ENCODE peak calls at places on chromosomes 1 and 21, in four cellular contexts. V is uterus, L is AG04449, S is esophagus squamous epithelium. A is an unnamed sample.

GRCh38 chr1:12333036-12333785 is 103.4 kb downstream of the VPS13D start:
- DNase-seq in V (no peak), L (no peak), S (no peak), A (no peak)

GRCh38 chr1:156245451-156246232 is 2.2 kb downstream of the PAQR6 start:
- DNase-seq in V (no peak), L (no peak), S (no peak), A (no peak)

GRCh38 chr1:44239337-44239960 is 26.2 kb downstream of the DMAP1 start:
- DNase-seq in V (peak), L (no peak), S (no peak), A (no peak)

GRCh38 chr21:38323721-38324591 is 67.2 kb downstream of the KCNJ15 start:
- DNase-seq in V (no peak), L (peak), S (no peak), A (no peak)

GRCh38 chr1:189220750-189221149 is 1256.9 kb downstream of the BRINP3 start:
- DNase-seq in V (no peak), L (no peak), S (no peak), A (no peak)

GRCh38 chr1:12478612-12478985 is 139.4 kb downstream of the DHRS3 start:
- DNase-seq in V (peak), L (no peak), S (no peak), A (no peak)

GRCh38 chr1:225931270-225932129 is 7.5 kb upstream of the PYCR2 start:
- DNase-seq in V (no peak), L (no peak), S (no peak), A (no peak)

GRCh38 chr1:20370628-20371200 is 80.0 kb downstream of the VWA5B1 start:
- DNase-seq in V (no peak), L (no peak), S (no peak), A (no peak)

GRCh38 chr1:201267481-201268229 is 15.7 kb upstream of the PKP1 start:
- DNase-seq in V (no peak), L (peak), S (no peak), A (no peak)

GRCh38 chr1:42533101-42533863 is 70.2 kb downstream of the CCDC30 start:
- DNase-seq in V (no peak), L (no peak), S (no peak), A (no peak)
- TF ChIP-seq CTCF in V (no peak), L (no peak), S (no peak), A (no peak)

GRCh38 chr1:85054664-85055063 is 6.4 kb upstream of the MCOLN3 start:
- DNase-seq in V (no peak), L (no peak), S (no peak), A (no peak)
- TF ChIP-seq CTCF in V (no peak), L (no peak), S (no peak), A (no peak)

GRCh38 chr1:116324411-116324810 is 48.6 kb upstream of the ATP1A1 start:
- DNase-seq in V (no peak), L (no peak), S (no peak), A (no peak)
- TF ChIP-seq CTCF in V (no peak), L (no peak), S (no peak), A (no peak)

DNA sequence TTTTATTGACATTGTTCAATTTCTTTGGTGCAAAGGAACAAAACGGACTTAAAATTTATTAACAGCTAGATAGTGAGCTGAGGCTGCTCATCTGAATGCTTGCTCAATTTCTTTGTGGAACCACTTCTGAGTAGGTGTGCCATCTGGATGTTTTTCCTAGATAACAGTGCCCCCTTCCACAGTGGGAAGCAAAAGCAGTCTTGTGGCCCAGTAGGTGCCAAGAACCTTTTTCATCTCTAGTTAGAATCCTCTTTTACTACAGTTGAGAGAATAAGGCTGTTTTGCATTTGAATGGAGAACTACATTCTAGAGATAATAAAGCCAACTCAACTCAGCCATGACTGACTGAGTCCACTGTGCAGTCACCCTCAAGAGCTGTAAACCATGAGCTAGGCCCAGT is 13.3 kb downstream of the F3 start:
- DNase-seq in V (no peak), L (no peak), S (no peak), A (no peak)
- TF ChIP-seq CTCF in V (no peak), L (no peak), S (no peak), A (no peak)

GRCh38 chr1:26758358-26758757 is 29.4 kb upstream of the PIGV start:
- DNase-seq in V (no peak), L (no peak), S (no peak), A (no peak)

GRCh38 chr1:26759531-26759930 is 28.2 kb upstream of the PIGV start:
- DNase-seq in V (no peak), L (no peak), S (no peak), A (no peak)

GRCh38 chr1:26761217-26761616 is 26.5 kb upstream of the PIGV start:
- DNase-seq in V (no peak), L (no peak), S (no peak), A (no peak)
- TF ChIP-seq CTCF in V (no peak), L (peak), S (no peak), A (no peak)

DNA sequence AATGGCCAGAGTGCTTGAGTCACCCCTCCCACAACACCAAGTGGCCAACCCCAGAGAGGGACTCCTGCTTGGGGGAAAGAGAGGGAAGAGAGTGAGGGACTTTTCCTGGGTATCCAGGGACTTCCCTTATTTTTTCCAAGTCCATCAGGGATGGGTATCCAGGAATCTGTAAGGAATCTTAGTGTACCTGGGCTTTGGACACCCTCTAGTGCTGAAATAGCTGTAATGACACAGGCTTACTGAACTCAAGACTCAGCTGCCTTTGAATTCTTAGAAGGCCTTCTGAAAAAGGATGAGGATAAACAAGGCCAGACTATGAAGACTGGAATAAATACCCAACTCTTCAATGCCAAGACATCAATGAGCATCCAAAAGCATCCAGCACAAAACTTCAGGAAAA is 12.0 kb downstream of the TSHB start:
- DNase-seq in V (no peak), L (no peak), S (no peak), A (no peak)
- TF ChIP-seq CTCF in V (no peak), L (no peak), S (peak), A (no peak)

DNA sequence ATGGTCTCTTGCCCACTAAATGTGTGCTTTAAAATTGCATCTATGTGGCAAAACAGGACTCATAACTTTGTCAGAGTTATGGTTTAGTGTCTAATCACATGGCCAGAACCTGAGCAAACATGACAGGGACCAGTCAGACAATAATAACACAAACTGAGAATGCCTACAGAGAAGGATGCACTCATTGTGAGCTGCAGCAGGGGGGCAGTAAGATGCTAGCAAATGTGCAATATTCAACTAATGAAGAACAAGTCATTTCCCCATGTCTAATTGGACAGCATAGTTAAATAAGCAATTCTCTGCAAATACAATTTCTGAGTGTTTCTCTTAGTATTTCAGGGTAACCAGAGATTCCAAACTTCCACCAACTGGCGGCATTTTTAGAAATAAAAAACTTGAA is 30.8 kb downstream of the SPAG17 start:
- DNase-seq in V (no peak), L (no peak), S (no peak), A (no peak)
- TF ChIP-seq CTCF in V (no peak), L (peak), S (peak), A (no peak)

DNA sequence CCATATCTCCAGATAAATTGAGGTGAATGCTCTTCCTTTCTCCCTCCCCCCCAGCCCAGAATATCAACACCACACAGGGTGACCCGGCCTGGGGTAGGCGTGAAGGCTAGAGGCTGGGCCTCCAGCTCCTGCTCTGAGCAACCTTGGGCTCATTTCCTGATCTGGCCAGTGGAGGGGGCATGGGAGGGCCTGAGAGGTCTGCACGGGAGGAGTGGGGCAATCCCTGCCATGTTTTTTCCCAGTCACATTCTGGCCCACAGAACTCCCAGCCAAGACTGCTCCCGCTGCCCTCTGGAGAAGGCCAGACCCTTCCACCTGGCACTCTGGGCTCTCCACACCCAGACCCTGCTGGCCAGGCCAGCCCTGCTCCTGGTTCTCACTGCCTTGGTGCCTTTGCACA is 3.9 kb downstream of the CLDN19 start:
- DNase-seq in V (no peak), L (no peak), S (no peak), A (no peak)
- TF ChIP-seq CTCF in V (no peak), L (peak), S (no peak), A (no peak)

GRCh38 chr21:35368326-35368725 is 319.2 kb upstream of the RUNX1 start:
- DNase-seq in V (no peak), L (no peak), S (no peak), A (no peak)
- TF ChIP-seq CTCF in V (no peak), L (no peak), S (no peak), A (no peak)

DNA sequence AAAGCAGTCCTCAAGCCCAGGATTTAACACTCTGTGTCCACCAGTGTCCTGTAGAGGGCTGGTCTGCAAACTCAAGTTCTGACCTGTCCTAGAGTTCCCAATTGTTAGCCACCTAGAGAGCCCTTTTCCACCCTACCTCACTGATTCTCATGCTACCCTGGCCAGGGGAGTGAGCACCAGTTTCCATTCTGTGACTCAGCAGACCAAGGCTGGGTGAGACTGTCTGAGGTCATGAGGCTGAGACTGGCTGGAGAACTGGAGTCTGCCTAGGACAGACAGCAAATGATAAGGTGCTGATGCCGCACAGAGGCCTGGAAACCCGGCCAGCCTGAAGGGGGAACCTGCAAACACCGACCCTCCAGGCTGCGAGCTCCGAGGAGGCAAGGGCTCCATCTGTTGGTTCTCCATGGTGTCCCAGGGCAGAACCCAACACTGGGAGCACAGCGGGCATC is 13.7 kb downstream of the GLIS1 start:
- DNase-seq in V (no peak), L (no peak), S (no peak), A (no peak)
- TF ChIP-seq CTCF in V (no peak), L (no peak), S (no peak), A (no peak)

A was measured in activated B cell treated with CpG ODN at 0.5 μM for 24 hours.